ENCODE peak calls at places on chromosomes 11 and 22, in seven cellular contexts. O is stomach, S is body of pancreas, B is left lung, Q is GM13976, Z is brain microvascular endothelial cell, U is colonic mucosa. Y is an unnamed sample.

GRCh38 chr22:17717708-17718107 is 56.6 kb downstream of the BID start:
- DNase-seq in O (no peak), S (no peak), B (no peak), Q (no peak), Z (no peak), U (no peak), Y (no peak)

GRCh38 chr11:74695705-74696280 is 35.4 kb downstream of the CHRDL2 start:
- DNase-seq in O (no peak), S (no peak), B (no peak), Q (no peak), Z (no peak), U (no peak), Y (no peak)

GRCh38 chr11:122020902-122021301 is 95.1 kb downstream of the BLID start:
- DNase-seq in O (no peak), S (peak), B (no peak), Q (no peak), Z (peak), U (no peak), Y (no peak)

GRCh38 chr22:46084376-46084775 is 66.0 kb upstream of the PPARA start:
- DNase-seq in O (no peak), S (no peak), B (no peak), Q (no peak), Z (no peak), U (no peak), Y (peak)

GRCh38 chr11:120184946-120185677 is 25.7 kb upstream of the OAF start:
- DNase-seq in O (peak), S (peak), B (no peak), Q (no peak), Z (no peak), U (peak), Y (peak)

GRCh38 chr22:44326549-44326881 is 13.8 kb upstream of the SHISAL1 start:
- DNase-seq in O (no peak), S (no peak), B (no peak), Q (no peak), Z (no peak), U (no peak), Y (no peak)

GRCh38 chr11:25057861-25058260 is 561.0 kb downstream of the LUZP2 start:
- DNase-seq in O (no peak), S (no peak), B (no peak), Q (no peak), Z (no peak), U (no peak), Y (no peak)

GRCh38 chr11:122697636-122698167 is 42.2 kb downstream of the UBASH3B start:
- DNase-seq in O (no peak), S (no peak), B (no peak), Q (peak), Z (no peak), U (no peak), Y (no peak)

GRCh38 chr11:30508594-30508993 is 77.6 kb downstream of the MPPED2 start:
- DNase-seq in O (no peak), S (no peak), B (no peak), Q (no peak), Z (no peak), U (no peak), Y (no peak)

GRCh38 chr11:99693941-99694492 is 673.3 kb downstream of the CNTN5 start:
- DNase-seq in O (no peak), S (peak), B (no peak), Q (no peak), Z (peak), U (no peak), Y (no peak)

GRCh38 chr11:95132956-95133355 is 43.3 kb downstream of the ENDOD1 start:
- DNase-seq in O (no peak), S (no peak), B (no peak), Q (no peak), Z (no peak), U (peak), Y (no peak)

GRCh38 chr11:113474362-113475159 is 637 bp downstream of the DRD2 start:
- DNase-seq in O (peak), S (peak), B (peak), Q (peak), Z (peak), U (peak), Y (no peak)

GRCh38 chr11:62148271-62148980 is 24.6 kb downstream of the INCENP start:
- DNase-seq in O (peak), S (no peak), B (no peak), Q (no peak), Z (no peak), U (no peak), Y (peak)

GRCh38 chr11:45457649-45458048 is 171.5 kb upstream of the SYT13 start:
- DNase-seq in O (no peak), S (no peak), B (no peak), Q (no peak), Z (peak), U (no peak), Y (no peak)

GRCh38 chr22:46047226-46047625 is 70.3 kb upstream of the WNT7B start:
- DNase-seq in O (peak), S (peak), B (peak), Q (no peak), Z (no peak), U (no peak), Y (peak)

GRCh38 chr11:9313648-9314290 is 624 bp downstream of the TMEM41B start:
- DNase-seq in O (peak), S (peak), B (no peak), Q (no peak), Z (no peak), U (peak), Y (no peak)

GRCh38 chr11:15815246-15816209 is 540.8 kb downstream of the SOX6 start:
- DNase-seq in O (no peak), S (no peak), B (no peak), Q (no peak), Z (no peak), U (peak), Y (no peak)

GRCh38 chr22:47188337-47189055 is 426.0 kb downstream of the TBC1D22A start:
- DNase-seq in O (no peak), S (no peak), B (peak), Q (no peak), Z (no peak), U (no peak), Y (peak)

GRCh38 chr11:1943977-1944376 is 3.2 kb upstream of the MRPL23 start:
- DNase-seq in O (no peak), S (no peak), B (peak), Q (no peak), Z (no peak), U (no peak), Y (no peak)

GRCh38 chr22:48701296-48702030 is 1126.2 kb downstream of the BRD1 start:
- DNase-seq in O (no peak), S (no peak), B (peak), Q (no peak), Z (no peak), U (no peak), Y (no peak)

GRCh38 chr11:87116185-87116584 is 78.5 kb downstream of the TMEM135 start:
- DNase-seq in O (no peak), S (no peak), B (no peak), Q (no peak), Z (no peak), U (no peak), Y (no peak)

GRCh38 chr22:44279059-44279340 is 33.8 kb downstream of the SHISAL1 start:
- DNase-seq in O (no peak), S (no peak), B (peak), Q (no peak), Z (no peak), U (no peak), Y (no peak)

GRCh38 chr11:119520400-119520799 is 97.4 kb upstream of the THY1 start:
- DNase-seq in O (no peak), S (no peak), B (no peak), Q (no peak), Z (no peak), U (no peak), Y (no peak)

GRCh38 chr11:117822031-117822521 is 2.5 kb downstream of the FXYD2 start:
- DNase-seq in O (peak), S (peak), B (peak), Q (peak), Z (no peak), U (no peak), Y (peak)

GRCh38 chr11:128512478-128513127 is 74.8 kb downstream of the ETS1 start:
- DNase-seq in O (no peak), S (no peak), B (no peak), Q (no peak), Z (no peak), U (no peak), Y (no peak)

GRCh38 chr11:86183694-86184093 is 60.9 kb upstream of the EED start:
- DNase-seq in O (no peak), S (no peak), B (no peak), Q (no peak), Z (peak), U (no peak), Y (no peak)

GRCh38 chr11:132158091-132158490 is 787.7 kb downstream of the NTM start:
- DNase-seq in O (peak), S (peak), B (no peak), Q (no peak), Z (no peak), U (no peak), Y (no peak)

GRCh38 chr11:5547982-5548381 is 358 bp downstream of the OR52H1 start:
- DNase-seq in O (no peak), S (no peak), B (no peak), Q (no peak), Z (no peak), U (no peak), Y (no peak)

GRCh38 chr11:5556596-5557188 is 8.4 kb upstream of the OR52H1 start:
- DNase-seq in O (no peak), S (no peak), B (no peak), Q (no peak), Z (no peak), U (no peak), Y (no peak)

GRCh38 chr11:5548440-5548839 is at the start of gene OR52H1:
- DNase-seq in O (no peak), S (no peak), B (no peak), Q (no peak), Z (no peak), U (no peak), Y (no peak)

GRCh38 chr11:5550440-5551095 is 2.2 kb upstream of the OR52H1 start:
- DNase-seq in O (no peak), S (no peak), B (no peak), Q (no peak), Z (peak), U (no peak), Y (no peak)

DNA sequence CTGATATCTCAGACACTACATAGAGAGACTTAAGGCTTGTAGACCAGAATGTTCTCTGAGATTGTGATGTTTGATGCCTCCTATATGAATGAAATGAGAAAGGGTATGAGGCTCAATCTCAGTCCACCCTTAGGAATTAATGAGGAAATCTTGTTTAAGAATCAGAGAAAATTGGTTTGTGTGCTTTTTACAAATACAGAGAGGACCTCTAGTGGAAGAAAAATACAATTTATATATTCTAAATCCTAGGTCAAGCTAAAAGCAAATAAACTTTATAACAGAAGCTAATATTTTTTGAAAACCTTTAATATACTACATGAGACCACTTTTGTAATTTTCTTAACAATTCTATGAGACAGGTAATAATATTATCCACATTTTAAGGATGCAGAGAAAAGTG is 5.0 kb upstream of the OR52H1 start:
- DNase-seq in O (no peak), S (no peak), B (no peak), Q (no peak), Z (no peak), U (no peak), Y (no peak)
- TF ChIP-seq CTCF in O (no peak), S (no peak), B (no peak), Q (no peak), Z (no peak), U (no peak), Y (no peak)

GRCh38 chr11:69278091-69278867 is 15.7 kb upstream of the MYEOV start:
- DNase-seq in O (peak), S (peak), B (peak), Q (no peak), Z (peak), U (peak), Y (no peak)

GRCh38 chr11:69280994-69281393 is 13.0 kb upstream of the MYEOV start:
- DNase-seq in O (peak), S (peak), B (no peak), Q (no peak), Z (peak), U (no peak), Y (no peak)

GRCh38 chr11:69283446-69283845 is 10.5 kb upstream of the MYEOV start:
- DNase-seq in O (no peak), S (no peak), B (no peak), Q (no peak), Z (no peak), U (no peak), Y (no peak)

GRCh38 chr11:69277074-69277809 is 16.7 kb upstream of the MYEOV start:
- DNase-seq in O (no peak), S (peak), B (no peak), Q (peak), Z (no peak), U (peak), Y (no peak)

DNA sequence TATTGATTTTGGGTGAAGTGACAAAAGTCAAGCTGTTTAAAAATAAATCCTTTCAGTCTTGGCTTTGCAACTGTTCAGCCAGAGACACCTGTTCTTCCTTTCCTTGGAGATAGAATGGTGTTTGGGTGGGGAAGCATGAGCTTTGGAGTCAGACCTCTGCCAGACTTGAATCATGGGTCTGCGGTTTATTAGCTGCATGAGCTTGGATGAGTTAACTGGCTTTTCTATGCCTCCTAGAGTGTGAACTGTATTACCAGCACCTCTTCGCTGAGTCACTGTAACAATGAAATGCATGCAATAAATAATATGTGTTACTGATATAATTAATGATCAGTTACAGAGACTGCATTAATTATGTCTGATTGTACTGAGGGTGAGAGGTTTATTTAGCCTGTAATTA is 13.5 kb upstream of the MYEOV start:
- DNase-seq in O (no peak), S (no peak), B (no peak), Q (no peak), Z (peak), U (no peak), Y (no peak)
- TF ChIP-seq CTCF in O (no peak), S (no peak), B (no peak), Q (no peak), Z (no peak), U (no peak), Y (no peak)

GRCh38 chr22:31969789-31970489 is 25.6 kb downstream of the YWHAH start:
- DNase-seq in O (peak), S (peak), B (peak), Q (peak), Z (peak), U (peak), Y (no peak)
- TF ChIP-seq CTCF in O (no peak), S (peak), B (no peak), Q (peak), Z (peak), U (no peak), Y (no peak)

GRCh38 chr11:7538466-7539454 is 25.0 kb downstream of the PPFIBP2 start:
- DNase-seq in O (no peak), S (no peak), B (no peak), Q (no peak), Z (no peak), U (peak), Y (no peak)

GRCh38 chr11:7540830-7541555 is 27.2 kb downstream of the PPFIBP2 start:
- DNase-seq in O (no peak), S (no peak), B (no peak), Q (no peak), Z (no peak), U (no peak), Y (no peak)

GRCh38 chr11:7536102-7536501 is 22.3 kb downstream of the PPFIBP2 start:
- DNase-seq in O (no peak), S (peak), B (no peak), Q (no peak), Z (no peak), U (peak), Y (no peak)

GRCh38 chr11:7537260-7537659 is 23.5 kb downstream of the PPFIBP2 start:
- DNase-seq in O (no peak), S (no peak), B (no peak), Q (no peak), Z (no peak), U (no peak), Y (no peak)

DNA sequence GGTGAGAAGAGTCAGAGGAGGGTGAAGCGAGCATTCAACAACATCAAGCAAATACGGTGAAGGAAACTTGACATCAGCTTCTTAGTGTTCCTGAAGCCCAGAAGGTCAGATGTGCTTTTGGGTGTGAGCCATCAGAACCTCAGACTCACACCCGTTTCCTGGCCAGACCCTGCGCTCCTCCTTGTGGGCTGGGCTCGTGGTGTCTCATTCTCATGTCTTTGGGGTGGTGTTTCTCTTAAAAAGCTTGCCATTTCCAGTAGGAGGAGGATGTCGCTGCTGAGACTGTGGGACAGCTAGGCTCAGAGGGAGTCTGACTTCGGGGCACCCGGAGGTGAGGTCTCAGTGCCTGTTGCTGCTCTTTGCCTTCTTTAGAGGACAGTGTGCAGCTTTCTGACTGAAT is 24.2 kb downstream of the PPFIBP2 start:
- DNase-seq in O (no peak), S (peak), B (no peak), Q (no peak), Z (no peak), U (peak), Y (no peak)
- TF ChIP-seq CTCF in O (no peak), S (no peak), B (no peak), Q (no peak), Z (no peak), U (no peak), Y (no peak)

GRCh38 chr11:43898574-43898973 is 17.9 kb downstream of the ALKBH3 start:
- DNase-seq in O (no peak), S (no peak), B (no peak), Q (no peak), Z (no peak), U (no peak), Y (no peak)

GRCh38 chr11:43892851-43893250 is 12.2 kb downstream of the ALKBH3 start:
- DNase-seq in O (no peak), S (no peak), B (no peak), Q (no peak), Z (no peak), U (no peak), Y (no peak)

GRCh38 chr11:43895601-43896000 is 15.0 kb downstream of the ALKBH3 start:
- DNase-seq in O (no peak), S (no peak), B (no peak), Q (no peak), Z (no peak), U (no peak), Y (no peak)

GRCh38 chr11:43899094-43899493 is 18.5 kb downstream of the ALKBH3 start:
- DNase-seq in O (no peak), S (no peak), B (no peak), Q (no peak), Z (no peak), U (no peak), Y (no peak)

GRCh38 chr11:43894546-43894945 is 13.9 kb downstream of the ALKBH3 start:
- DNase-seq in O (no peak), S (no peak), B (no peak), Q (no peak), Z (no peak), U (no peak), Y (no peak)
- TF ChIP-seq CTCF in O (no peak), S (no peak), B (no peak), Q (no peak), Z (no peak), U (no peak), Y (no peak)

Y was measured in coronary artery.